ENCODE peak calls at places on chromosome 20, in nine cellular contexts. G is breast epithelium, M is upper lobe of left lung, N is body of pancreas, H is sigmoid colon, O is prostate gland, F is IMR-90, D is ovary, V is uterus. Q is an unnamed sample.
A peak's percentile ranks its signal among the peaks of the same experiment; 100 is the strongest.

GRCh38 chr20:13131688-13132087 is 89.4 kb upstream of the ISM1 start:
- DNase-seq in O (no peak), G (no peak), N (no peak), V (no peak), M (no peak), D (no peak), H (no peak), F (no peak), Q (no peak)

GRCh38 chr20:63091901-63092659 is 85.3 kb upstream of the BHLHE23 start:
- DNase-seq in N (no peak), M (peak; percentile 19), O (no peak), H (peak; percentile 56), F (no peak), D (no peak), V (peak; percentile 3), G (peak; percentile 47), Q (peak; percentile 8)

GRCh38 chr20:54292186-54292585 is 84.3 kb downstream of the PFDN4 start:
- DNase-seq in V (no peak), N (no peak), F (peak; percentile 25), H (no peak), G (no peak), D (no peak), M (no peak), O (no peak), Q (no peak)

GRCh38 chr20:18698735-18699380 is 111.0 kb downstream of the DTD1 start:
- DNase-seq in N (no peak), O (no peak), F (no peak), V (no peak), D (no peak), H (no peak), G (no peak), M (no peak), Q (no peak)

GRCh38 chr20:63293866-63294535 is 1.0 kb downstream of the COL20A1 start:
- DNase-seq in D (no peak), F (no peak), V (no peak), H (no peak), M (no peak), O (no peak), N (no peak), G (no peak), Q (no peak)

GRCh38 chr20:51596656-51597388 is 54.3 kb upstream of the NFATC2 start:
- DNase-seq in M (no peak), N (no peak), H (no peak), G (no peak), F (no peak), O (no peak), V (no peak), D (no peak), Q (no peak)

GRCh38 chr20:41958391-41958790 is 340.2 kb upstream of the CHD6 start:
- DNase-seq in M (no peak), H (no peak), F (no peak), G (no peak), D (no peak), O (no peak), N (no peak), V (no peak), Q (no peak)

GRCh38 chr20:53079483-53079810 is 107.3 kb downstream of the TSHZ2 start:
- DNase-seq in H (no peak), N (no peak), G (no peak), D (no peak), M (no peak), F (no peak), V (no peak), O (no peak), Q (no peak)

GRCh38 chr20:19971121-19971520 is 46.0 kb upstream of the NAA20 start:
- DNase-seq in G (no peak), M (no peak), V (no peak), D (no peak), N (peak; percentile 34), H (no peak), O (no peak), F (no peak), Q (no peak)

GRCh38 chr20:48262955-48263354 is 477.7 kb upstream of the SULF2 start:
- DNase-seq in O (no peak), M (no peak), F (no peak), D (no peak), V (no peak), H (no peak), N (no peak), G (no peak), Q (no peak)

GRCh38 chr20:58327211-58327610 is 17.7 kb downstream of the RAB22A start:
- DNase-seq in G (no peak), F (no peak), O (no peak), V (no peak), N (peak; percentile 30), M (peak; percentile 65), H (peak; percentile 80), D (no peak), Q (peak; percentile 28)

GRCh38 chr20:32761831-32762753 is at the start of gene DNMT3B:
- DNase-seq in O (peak; percentile 69), H (peak; percentile 83), N (peak; percentile 83), M (peak; percentile 81), D (peak; percentile 82), F (peak; percentile 73), V (peak; percentile 73), G (peak; percentile 64), Q (peak; percentile 90)

GRCh38 chr20:23528867-23529431 is 38.0 kb downstream of the CST8 start:
- DNase-seq in N (no peak), M (no peak), O (no peak), V (no peak), F (no peak), H (no peak), D (no peak), G (no peak), Q (no peak)

GRCh38 chr20:47661714-47662113 is 123.6 kb downstream of the SULF2 start:
- DNase-seq in H (no peak), O (no peak), M (no peak), N (no peak), D (no peak), F (no peak), V (no peak), G (no peak), Q (no peak)

GRCh38 chr20:5191829-5192569 is 65.2 kb downstream of the CDS2 start:
- DNase-seq in O (peak; percentile 50), M (peak; percentile 31), G (no peak), N (peak; percentile 59), F (peak; percentile 83), H (no peak), V (peak; percentile 48), D (peak; percentile 49), Q (peak; percentile 49)

GRCh38 chr20:54014301-54014914 is 56.0 kb downstream of the BCAS1 start:
- DNase-seq in D (no peak), O (no peak), G (no peak), V (no peak), N (no peak), M (no peak), F (no peak), H (no peak), Q (no peak)

GRCh38 chr20:31496761-31497295 is 17.4 kb upstream of the HM13 start:
- DNase-seq in V (peak; percentile 75), M (no peak), G (peak; percentile 68), N (peak; percentile 23), D (peak; percentile 36), O (no peak), H (peak; percentile 86), F (no peak), Q (peak; percentile 68)

GRCh38 chr20:31500527-31500926 is 13.7 kb upstream of the HM13 start:
- DNase-seq in N (no peak), F (no peak), H (no peak), V (no peak), M (no peak), G (no peak), O (no peak), D (no peak), Q (no peak)

GRCh38 chr20:31494131-31494530 is 19.0 kb downstream of the REM1 start:
- DNase-seq in H (no peak), N (no peak), G (no peak), V (peak; percentile 57), D (no peak), O (no peak), M (no peak), F (peak; percentile 41), Q (no peak)

GRCh38 chr20:31497838-31498540 is 16.3 kb upstream of the HM13 start:
- DNase-seq in N (peak; percentile 13), D (no peak), H (no peak), M (no peak), V (peak; percentile 57), O (no peak), F (peak; percentile 49), G (no peak), Q (no peak)
- TF ChIP-seq POLR2A in N (no peak), D (no peak), H (no peak), M (no peak), V (no peak), O (no peak), F (no peak), G (no peak), Q (no peak)

GRCh38 chr20:44039147-44039546 is 124.5 kb downstream of the TOX2 start:
- DNase-seq in V (no peak), O (no peak), N (no peak), H (peak; percentile 36), F (no peak), D (no peak), G (no peak), M (no peak), Q (no peak)
- H3K27me3 ChIP-seq in V (no peaks in the 10 kb centered on the region), O (no peaks in the 10 kb centered on the region), N (no peaks in the 10 kb centered on the region), H (peaks cover 25% of the 10 kb centered on the region), F (no peaks in the 10 kb centered on the region), D (no peaks in the 10 kb centered on the region), G (no peaks in the 10 kb centered on the region), M (no peaks in the 10 kb centered on the region), Q (no peaks in the 10 kb centered on the region)

DNA sequence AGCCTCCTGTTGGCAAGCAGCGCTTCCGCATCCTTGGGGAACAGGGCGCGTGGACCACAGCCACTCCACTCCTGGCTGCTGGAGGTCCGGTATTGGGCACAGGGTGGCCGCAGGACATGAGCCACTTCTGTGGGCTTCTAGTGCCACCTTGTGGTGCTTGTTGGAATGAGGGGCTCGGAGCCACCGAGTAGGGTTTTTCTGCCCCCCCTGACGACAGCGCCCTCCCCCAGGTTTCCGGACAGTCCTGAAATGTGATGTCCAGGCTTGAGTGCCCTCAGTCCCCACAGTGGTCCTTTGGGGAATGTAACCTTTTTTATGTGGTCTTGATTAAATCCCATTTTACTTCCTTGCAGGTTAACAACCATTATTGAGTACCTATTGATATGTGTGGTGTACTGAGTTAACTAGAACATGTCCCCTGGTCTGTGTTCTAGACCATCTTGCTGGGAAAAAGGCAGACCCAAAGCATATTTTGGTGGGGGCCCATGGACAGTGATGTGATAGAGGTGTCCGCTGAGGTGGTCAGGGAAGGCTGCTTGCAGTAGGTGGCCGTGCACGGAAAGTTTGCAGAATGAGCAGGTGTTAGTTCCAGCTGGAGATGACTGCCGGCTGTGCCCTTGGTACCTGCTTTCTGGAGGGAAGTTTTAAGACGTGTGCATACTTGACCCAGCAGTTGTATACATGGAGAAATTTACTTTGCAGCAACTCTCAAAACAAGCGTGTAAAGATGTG is 70.0 kb downstream of the PTPN1 start:
- DNase-seq in D (peak; percentile 74), G (no peak), H (peak; percentile 86), V (peak; percentile 76), M (no peak), O (peak; percentile 50), N (peak; percentile 65), F (peak; percentile 41), Q (peak; percentile 71)
- TF ChIP-seq POLR2A in D (no peak), G (no peak), H (no peak), V (no peak), M (no peak), O (no peak), N (no peak), F (no peak), Q (no peak)

GRCh38 chr20:46186210-46186609 is 68.1 kb downstream of the CD40 start:
- DNase-seq in N (no peak), O (no peak), G (no peak), D (no peak), M (no peak), H (no peak), V (no peak), F (no peak), Q (no peak)
- H3K27me3 ChIP-seq in N (no peaks in the 10 kb centered on the region), O (no peaks in the 10 kb centered on the region), G (no peaks in the 10 kb centered on the region), D (no peaks in the 10 kb centered on the region), M (no peaks in the 10 kb centered on the region), H (peaks cover 44% of the 10 kb centered on the region), V (no peaks in the 10 kb centered on the region), F (peaks cover 9% of the 10 kb centered on the region), Q (no peaks in the 10 kb centered on the region)

Q was measured in testis.